ENCODE peak calls at places on chromosomes 13 and 19, in five cellular contexts. G, L, K, W and F are unnamed samples.

GRCh38 chr19:46147791-46148288 is at the start of gene IGFL2:
- DNase-seq in G (no peak), L (no peak), K (no peak), W (no peak), F (no peak)

GRCh38 chr13:27920677-27921420 is 1.0 kb downstream of the PDX1 start:
- DNase-seq in G (no peak), L (peak), K (no peak), W (peak), F (peak)

GRCh38 chr19:45311640-45312039 is 11.0 kb downstream of the CKM start:
- DNase-seq in G (no peak), L (no peak), K (no peak), W (no peak), F (no peak)

GRCh38 chr19:13252569-13253335 is 102.5 kb downstream of the IER2 start:
- DNase-seq in G (no peak), L (no peak), K (no peak), W (no peak), F (no peak)

GRCh38 chr13:51845574-51846318 is 769 bp upstream of the TMEM272 start:
- DNase-seq in G (no peak), L (no peak), K (no peak), W (no peak), F (no peak)

GRCh38 chr19:35249848-35250711 is 1.3 kb downstream of the LSR start:
- DNase-seq in G (no peak), L (no peak), K (no peak), W (no peak), F (no peak)

GRCh38 chr13:67235265-67235664 is 5.1 kb upstream of the PCDH9 start:
- DNase-seq in G (peak), L (no peak), K (no peak), W (no peak), F (no peak)

GRCh38 chr19:7787141-7787540 is 24.1 kb downstream of the CLEC4M start:
- DNase-seq in G (no peak), L (no peak), K (no peak), W (no peak), F (no peak)

GRCh38 chr13:30002577-30002976 is 152.2 kb upstream of the UBL3 start:
- DNase-seq in G (no peak), L (no peak), K (no peak), W (peak), F (peak)